ENCODE peak calls at places on chromosome 20, in four cellular contexts. C, K, D and H are unnamed samples.

GRCh38 chr20:39042279-39043150 is 80.4 kb downstream of the DHX35 start:
- DNase-seq in C (no peak), D (no peak), K (peak), H (no peak)

GRCh38 chr20:6692566-6693168 is 74.8 kb upstream of the BMP2 start:
- DNase-seq in K (no peak), C (no peak), D (no peak), H (peak)

GRCh38 chr20:18645851-18646250 is 58.0 kb downstream of the DTD1 start:
- DNase-seq in K (no peak), D (no peak), C (no peak), H (no peak)

GRCh38 chr20:35618372-35619131 is 2.9 kb downstream of the SPAG4 start:
- DNase-seq in D (no peak), K (peak), C (no peak), H (no peak)

GRCh38 chr20:25496968-25497401 is 88.3 kb downstream of the NINL start:
- DNase-seq in D (no peak), C (no peak), K (no peak), H (no peak)

GRCh38 chr20:46568570-46569129 is 18.2 kb upstream of the OCSTAMP start:
- DNase-seq in D (peak), C (peak), K (no peak), H (peak)

GRCh38 chr20:25287631-25288290 is 39.9 kb downstream of the PYGB start:
- DNase-seq in K (no peak), D (no peak), C (no peak), H (no peak)

GRCh38 chr20:35034150-35034549 is 58.5 kb downstream of the TRPC4AP start:
- DNase-seq in C (no peak), D (no peak), K (no peak), H (no peak)

GRCh38 chr20:46539113-46539512 is 11.3 kb downstream of the OCSTAMP start:
- DNase-seq in K (no peak), C (no peak), D (no peak), H (no peak)

GRCh38 chr20:32538526-32538918 is 46.6 kb downstream of the NOL4L start:
- DNase-seq in D (no peak), K (no peak), C (no peak), H (no peak)

GRCh38 chr20:19304886-19305415 is 92.5 kb downstream of the SLC24A3 start:
- DNase-seq in D (no peak), C (no peak), K (no peak), H (no peak)

GRCh38 chr20:57392130-57392445 is 892 bp downstream of the RBM38 start:
- DNase-seq in D (no peak), C (no peak), K (no peak), H (no peak)

GRCh38 chr20:14415492-14415891 is 78.1 kb upstream of the FLRT3 start:
- DNase-seq in C (no peak), D (peak), K (no peak), H (no peak)

GRCh38 chr20:57714409-57715267 is 4.8 kb upstream of the PMEPA1 start:
- DNase-seq in K (peak), D (no peak), C (no peak), H (no peak)

GRCh38 chr20:774016-774679 is 5.8 kb upstream of the SLC52A3 start:
- DNase-seq in C (no peak), K (no peak), D (no peak), H (no peak)

GRCh38 chr20:5393218-5393870 is 76.6 kb upstream of the PROKR2 start:
- DNase-seq in C (no peak), K (no peak), D (peak), H (no peak)

GRCh38 chr20:6122111-6122872 is 538 bp downstream of the FERMT1 start:
- DNase-seq in D (peak), C (no peak), K (peak), H (no peak)

GRCh38 chr20:13199279-13199678 is 21.8 kb upstream of the ISM1 start:
- DNase-seq in D (no peak), C (no peak), K (no peak), H (no peak)

GRCh38 chr20:41245086-41245707 is 72.3 kb downstream of the ZHX3 start:
- DNase-seq in D (no peak), C (no peak), K (peak), H (peak)

GRCh38 chr20:49851991-49852390 is 39.4 kb downstream of the SLC9A8 start:
- DNase-seq in D (no peak), C (no peak), K (no peak), H (peak)

GRCh38 chr20:25177890-25178321 is 17.6 kb upstream of the ENTPD6 start:
- DNase-seq in D (no peak), C (no peak), K (no peak), H (no peak)

GRCh38 chr20:2750343-2751251 is 49.8 kb downstream of the CPXM1 start:
- DNase-seq in C (no peak), D (no peak), K (peak), H (no peak)

GRCh38 chr20:44901972-44902371 is 7.9 kb upstream of the PABPC1L start:
- DNase-seq in K (peak), C (no peak), D (no peak), H (peak)

GRCh38 chr20:8424010-8424409 is 291.9 kb downstream of the PLCB1 start:
- DNase-seq in C (no peak), K (peak), D (no peak), H (no peak)

GRCh38 chr20:44350567-44350966 is 4.9 kb upstream of the HNF4A start:
- DNase-seq in C (no peak), D (no peak), K (no peak), H (no peak)

GRCh38 chr20:39960522-39961420 is 728.3 kb downstream of the MAFB start:
- DNase-seq in C (no peak), K (no peak), D (peak), H (no peak)

GRCh38 chr20:25062841-25063240 is 4.9 kb upstream of the ACSS1 start:
- DNase-seq in D (no peak), K (no peak), C (no peak), H (no peak)

GRCh38 chr20:7113577-7114466 is 346.3 kb downstream of the BMP2 start:
- DNase-seq in K (peak), D (peak), C (no peak), H (peak)

GRCh38 chr20:23272176-23273029 is 78.2 kb upstream of the NXT1 start:
- DNase-seq in C (no peak), K (no peak), D (no peak), H (no peak)

GRCh38 chr20:52083627-52084232 is 107.8 kb downstream of the ZFP64 start:
- DNase-seq in K (peak), C (no peak), D (peak), H (peak)

GRCh38 chr20:43409041-43409913 is 48.4 kb upstream of the SRSF6 start:
- DNase-seq in D (peak), K (peak), C (no peak), H (no peak)

GRCh38 chr20:18180815-18181214 is 43.2 kb downstream of the KAT14 start:
- DNase-seq in D (no peak), C (no peak), K (no peak), H (no peak)

GRCh38 chr20:47737923-47738322 is 47.4 kb downstream of the SULF2 start:
- DNase-seq in C (no peak), K (no peak), D (no peak), H (no peak)

GRCh38 chr20:52601295-52601971 is 370.7 kb upstream of the TSHZ2 start:
- DNase-seq in K (peak), C (no peak), D (no peak), H (no peak)

GRCh38 chr20:64223526-64224067 is 32.0 kb upstream of the PCMTD2 start:
- DNase-seq in C (no peak), K (peak), D (no peak), H (no peak)